ENCODE peak calls at places on chromosomes 6 and 20, in five cellular contexts. G is activated naive CD8-positive, alpha-beta T cell treated with anti-CD3 and anti-CD28 coated beads for 36 hours; H is neural progenitor cell; O is NCI-H1694 treated with DMSO at 0.1 percent for 48 hours; T is CD8-positive, alpha-beta memory T cell. U is an unnamed sample.

GRCh38 chr20:34544109-34544793 is 14.3 kb upstream of the MAP1LC3A start:
- DNase-seq in G (peak; percentile 14), H (no peak), O (no peak), T (no peak), U (peak; percentile 75)

GRCh38 chr6:135657207-135657606 is 159.7 kb upstream of the AHI1 start:
- DNase-seq in G (no peak), H (no peak), O (no peak), T (no peak), U (no peak)

GRCh38 chr20:38840053-38840893 is 34.8 kb downstream of the PPP1R16B start:
- DNase-seq in G (no peak), H (no peak), O (no peak), T (peak; percentile 49), U (no peak)

GRCh38 chr20:49303211-49303610 is 25.4 kb upstream of the ZNFX1 start:
- DNase-seq in G (no peak), H (no peak), O (no peak), T (no peak), U (no peak)

GRCh38 chr6:152112503-152113261 is 305.2 kb downstream of the ESR1 start:
- DNase-seq in G (no peak), H (no peak), O (no peak), T (no peak), U (peak; percentile 17)

GRCh38 chr20:47926731-47927130 is 141.4 kb upstream of the SULF2 start:
- DNase-seq in G (no peak), H (no peak), O (no peak), T (no peak), U (no peak)

GRCh38 chr6:81895511-81896185 is 143.2 kb upstream of the TENT5A start:
- DNase-seq in G (no peak), H (no peak), O (no peak), T (no peak), U (no peak)

GRCh38 chr6:152129606-152130249 is 322.2 kb downstream of the ESR1 start:
- DNase-seq in G (no peak), H (no peak), O (no peak), T (no peak), U (no peak)

GRCh38 chr6:4401408-4402367 is 266.3 kb upstream of the ECI2 start:
- DNase-seq in G (no peak), H (no peak), O (no peak), T (no peak), U (no peak)

GRCh38 chr6:43076928-43077809 is 1.1 kb downstream of the PTK7 start:
- DNase-seq in G (no peak), H (peak; percentile 78), O (peak; percentile 15), T (no peak), U (peak; percentile 93)

GRCh38 chr20:50855498-50856474 is 60.9 kb downstream of the BCAS4 start:
- DNase-seq in G (no peak), H (no peak), O (peak; percentile 4), T (no peak), U (peak; percentile 93)

GRCh38 chr6:165049362-165049761 is 260.0 kb downstream of the C6orf118 start:
- DNase-seq in G (peak; percentile 21), H (peak; percentile 78), O (no peak), T (no peak), U (peak; percentile 93)

GRCh38 chr20:50520222-50520877 is 10.2 kb downstream of the PTPN1 start:
- DNase-seq in G (peak; percentile 49), H (no peak), O (no peak), T (no peak), U (no peak)

GRCh38 chr6:25369450-25370086 is 90.4 kb downstream of the CARMIL1 start:
- DNase-seq in G (peak; percentile 35), H (peak; percentile 36), O (peak; percentile 92), T (no peak), U (peak; percentile 71)

GRCh38 chr6:11251553-11252358 is 19.3 kb upstream of the NEDD9 start:
- DNase-seq in G (no peak), H (no peak), O (no peak), T (no peak), U (no peak)

U was measured in endodermal cell.